ENCODE peak calls at places on chromosomes 1 and 21, in nine cellular contexts. Z is thoracic aorta, A is ovary, X is endothelial cell of umbilical vein, T is neural progenitor cell, M is upper lobe of right lung, Y is pancreas, N is AG04450, Q is breast epithelium. J is an unnamed sample.

GRCh38 chr1:59947047-59947938 is 20.7 kb upstream of the CYP2J2 start:
- DNase-seq in Z (no peak), A (peak; percentile 46), X (peak; percentile 67), T (peak; percentile 81), M (no peak), Y (peak; percentile 31), N (peak; percentile 29), Q (no peak), J (peak; percentile 63)

GRCh38 chr1:201421041-201421440 is 489 bp downstream of the TNNI1 start:
- DNase-seq in Z (no peak), A (no peak), X (no peak), T (no peak), M (no peak), Y (no peak), N (no peak), Q (no peak), J (no peak)

GRCh38 chr1:56520202-56520601 is 59.2 kb downstream of the PLPP3 start:
- DNase-seq in Z (no peak), A (no peak), X (no peak), T (no peak), M (no peak), Y (no peak), N (no peak), Q (no peak), J (no peak)

GRCh38 chr1:54003249-54003646 is 14.7 kb downstream of the LDLRAD1 start:
- DNase-seq in Z (no peak), A (no peak), X (no peak), T (no peak), M (no peak), Y (no peak), N (no peak), Q (no peak), J (no peak)

GRCh38 chr21:44413566-44414290 is 41.6 kb upstream of the LRRC3 start:
- DNase-seq in Z (no peak), A (peak; percentile 26), X (no peak), T (no peak), M (peak; percentile 38), Y (no peak), N (no peak), Q (peak; percentile 19), J (no peak)

GRCh38 chr21:18529253-18529652 is 125.7 kb upstream of the TMPRSS15 start:
- DNase-seq in Z (no peak), A (no peak), X (peak; percentile 91), T (no peak), M (no peak), Y (no peak), N (no peak), Q (no peak), J (peak; percentile 96)

GRCh38 chr21:42777757-42778344 is 101.5 kb downstream of the WDR4 start:
- DNase-seq in Z (no peak), A (no peak), X (no peak), T (peak; percentile 39), M (no peak), Y (no peak), N (no peak), Q (no peak), J (no peak)

GRCh38 chr21:44999428-44999971 is 59.7 kb downstream of the SLX9 start:
- DNase-seq in Z (no peak), A (no peak), X (no peak), T (no peak), M (no peak), Y (no peak), N (no peak), Q (no peak), J (no peak)

GRCh38 chr1:186865253-186865652 is 36.5 kb downstream of the PLA2G4A start:
- DNase-seq in Z (no peak), A (no peak), X (no peak), T (no peak), M (no peak), Y (no peak), N (no peak), Q (no peak), J (no peak)

GRCh38 chr1:27971674-27972073 is 11.9 kb downstream of the XKR8 start:
- DNase-seq in Z (no peak), A (no peak), X (no peak), T (no peak), M (no peak), Y (no peak), N (no peak), Q (no peak), J (no peak)

GRCh38 chr1:14111121-14111520 is 411.1 kb downstream of the PRDM2 start:
- DNase-seq in Z (no peak), A (no peak), X (no peak), T (no peak), M (no peak), Y (no peak), N (no peak), Q (no peak), J (no peak)

GRCh38 chr1:101150676-101151075 is 86.1 kb upstream of the S1PR1 start:
- DNase-seq in Z (no peak), A (no peak), X (peak; percentile 74), T (no peak), M (no peak), Y (no peak), N (no peak), Q (no peak), J (no peak)

GRCh38 chr1:25544819-25545218 is 1.4 kb downstream of the LDLRAP1 start:
- DNase-seq in Z (no peak), A (no peak), X (no peak), T (no peak), M (peak; percentile 79), Y (peak; percentile 62), N (no peak), Q (no peak), J (no peak)

GRCh38 chr1:31013187-31013864 is 52.2 kb downstream of the PUM1 start:
- DNase-seq in Z (no peak), A (no peak), X (peak; percentile 43), T (no peak), M (no peak), Y (no peak), N (no peak), Q (no peak), J (no peak)

GRCh38 chr1:109598655-109599054 is 20.8 kb downstream of the GNAT2 start:
- DNase-seq in Z (no peak), A (no peak), X (no peak), T (peak; percentile 57), M (no peak), Y (no peak), N (no peak), Q (no peak), J (no peak)

GRCh38 chr1:37036667-37037053 is 2.3 kb upstream of the GRIK3 start:
- DNase-seq in Z (no peak), A (no peak), X (no peak), T (peak; percentile 44), M (no peak), Y (no peak), N (no peak), Q (no peak), J (no peak)

GRCh38 chr1:37033355-37034291 is 692 bp downstream of the GRIK3 start:
- DNase-seq in Z (no peak), A (no peak), X (no peak), T (peak; percentile 59), M (no peak), Y (no peak), N (no peak), Q (no peak), J (no peak)

GRCh38 chr1:37035828-37036666 is 1.7 kb upstream of the GRIK3 start:
- DNase-seq in Z (no peak), A (no peak), X (no peak), T (peak; percentile 68), M (no peak), Y (no peak), N (no peak), Q (no peak), J (no peak)

GRCh38 chr1:37034301-37035013 is at the start of gene GRIK3:
- DNase-seq in Z (no peak), A (no peak), X (no peak), T (peak; percentile 79), M (no peak), Y (no peak), N (no peak), Q (no peak), J (no peak)

DNA sequence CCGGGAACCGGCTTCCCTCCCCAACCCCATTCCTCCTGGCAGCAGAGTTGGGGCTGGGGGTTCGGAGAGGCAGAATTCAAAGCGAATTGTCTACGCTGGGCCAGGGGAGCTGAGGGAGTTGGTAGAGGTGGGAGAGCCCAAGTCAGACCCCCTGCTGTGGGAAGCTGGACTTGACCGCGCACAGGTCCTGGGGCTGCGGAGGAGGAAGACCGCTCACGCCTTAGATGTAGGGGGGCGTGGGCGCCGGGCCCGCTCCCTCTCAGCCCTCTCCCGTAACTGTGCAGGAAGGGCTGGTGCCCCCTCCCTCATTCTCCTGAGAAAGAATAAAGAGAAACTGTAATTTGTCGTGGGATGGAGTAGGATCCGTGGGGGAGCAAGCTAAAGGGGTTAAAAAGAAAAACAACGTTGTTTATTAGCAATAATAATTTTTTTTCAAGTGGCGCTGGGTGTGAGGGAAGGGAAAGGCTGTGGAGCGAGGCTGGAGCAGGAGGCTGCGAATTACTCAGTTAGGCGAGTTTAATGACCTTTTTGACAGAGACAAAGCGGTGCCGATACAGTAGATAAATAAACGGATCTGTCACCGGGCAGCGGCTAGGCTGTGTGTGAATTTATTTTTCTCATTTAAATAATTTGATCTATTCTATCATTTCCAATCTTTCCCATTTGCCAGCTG is 835 bp upstream of the GRIK3 start:
- DNase-seq in Z (no peak), A (no peak), X (no peak), T (peak; percentile 34), M (no peak), Y (no peak), N (no peak), Q (no peak), J (no peak)
- H3K27me3 ChIP-seq in Z (peaks cover 11% of the 10 kb centered on the region), A (no peaks in the 10 kb centered on the region), X (peaks cover 62% of the 10 kb centered on the region), T (peaks cover 76% of the 10 kb centered on the region), M (peaks cover 94% of the 10 kb centered on the region), Y (no peaks in the 10 kb centered on the region), N (peaks cover 54% of the 10 kb centered on the region), Q (peaks cover 52% of the 10 kb centered on the region), J (peaks cover 74% of the 10 kb centered on the region)

DNA sequence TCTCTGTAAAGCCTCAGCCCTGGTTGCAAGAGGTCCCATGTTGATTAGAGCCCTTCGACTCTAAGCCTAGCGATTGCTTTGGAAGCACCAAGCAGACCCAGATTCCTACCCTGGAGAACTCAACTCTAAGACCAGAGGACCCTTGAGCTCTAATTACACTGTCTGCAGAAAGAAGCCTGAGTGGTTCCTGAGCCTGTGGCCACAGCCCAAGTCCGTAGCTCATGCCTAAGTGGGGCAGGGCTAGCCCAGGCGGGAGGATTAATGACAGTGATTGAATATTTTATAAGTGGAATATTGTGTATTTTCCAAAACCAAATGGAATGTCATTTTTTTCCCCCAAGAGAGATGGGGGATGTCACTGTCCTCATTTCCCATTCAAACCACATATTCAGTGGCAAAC is 79.8 kb upstream of the CTTNBP2NL start:
- DNase-seq in Z (no peak), A (no peak), X (no peak), T (no peak), M (no peak), Y (no peak), N (no peak), Q (no peak), J (no peak)
- H3K27me3 ChIP-seq in Z (no peaks in the 10 kb centered on the region), A (no peaks in the 10 kb centered on the region), X (peaks cover 4% of the 10 kb centered on the region), T (no peaks in the 10 kb centered on the region), M (no peaks in the 10 kb centered on the region), Y (no peaks in the 10 kb centered on the region), N (peaks cover 12% of the 10 kb centered on the region), Q (no peaks in the 10 kb centered on the region), J (no peaks in the 10 kb centered on the region)

GRCh38 chr1:215376544-215377264 is 190.4 kb upstream of the KCTD3 start:
- DNase-seq in Z (no peak), A (no peak), X (no peak), T (no peak), M (no peak), Y (no peak), N (no peak), Q (no peak), J (peak; percentile 0)
- H3K27me3 ChIP-seq in Z (no peaks in the 10 kb centered on the region), A (no peaks in the 10 kb centered on the region), X (no peaks in the 10 kb centered on the region), T (no peaks in the 10 kb centered on the region), M (no peaks in the 10 kb centered on the region), Y (no peaks in the 10 kb centered on the region), N (peaks cover 2% of the 10 kb centered on the region), Q (no peaks in the 10 kb centered on the region), J (no peaks in the 10 kb centered on the region)

GRCh38 chr1:160047116-160047991 is 15.6 kb upstream of the PIGM start:
- DNase-seq in Z (no peak), A (no peak), X (no peak), T (no peak), M (no peak), Y (no peak), N (no peak), Q (no peak), J (no peak)
- H3K27me3 ChIP-seq in Z (no peaks in the 10 kb centered on the region), A (no peaks in the 10 kb centered on the region), X (peaks cover 28% of the 10 kb centered on the region), T (peaks cover 20% of the 10 kb centered on the region), M (no peaks in the 10 kb centered on the region), Y (no peaks in the 10 kb centered on the region), N (peaks cover 38% of the 10 kb centered on the region), Q (no peaks in the 10 kb centered on the region), J (peaks cover 24% of the 10 kb centered on the region)

J was measured in brain microvascular endothelial cell.